ENCODE peak calls at places on chromosomes 1 and 21, in four cellular contexts. One of them, this sample, is unnamed.

GRCh38 chr1:213776974-213777373 is 210.8 kb upstream of the PROX1 start:
- DNase-seq in HepG2: no peak
- DNase-seq in adrenal gland: no peak
- DNase-seq in body of pancreas: no peak
- DNase-seq in this sample: no peak

GRCh38 chr1:195733408-195733807 is 874.8 kb downstream of the KCNT2 start:
- DNase-seq in body of pancreas: no peak
- DNase-seq in adrenal gland: no peak
- DNase-seq in HepG2: no peak
- DNase-seq in this sample: no peak

GRCh38 chr1:81689531-81689941 is 111.2 kb upstream of the ADGRL2 start:
- DNase-seq in adrenal gland: no peak
- DNase-seq in body of pancreas: no peak
- DNase-seq in HepG2: no peak
- DNase-seq in this sample: no peak

GRCh38 chr1:33120436-33121231 is 39.7 kb downstream of the AZIN2 start:
- DNase-seq in body of pancreas: no peak
- DNase-seq in HepG2: no peak
- DNase-seq in adrenal gland: no peak
- DNase-seq in this sample: no peak

GRCh38 chr1:44660176-44660575 is 14.1 kb downstream of the TMEM53 start:
- DNase-seq in HepG2: no peak
- DNase-seq in adrenal gland: no peak
- DNase-seq in body of pancreas: peak; percentile 94
- DNase-seq in this sample: no peak

GRCh38 chr1:84957956-84958355 is 39.0 kb downstream of the MCOLN2 start:
- DNase-seq in body of pancreas: no peak
- DNase-seq in adrenal gland: no peak
- DNase-seq in HepG2: no peak
- DNase-seq in this sample: no peak

GRCh38 chr1:21175324-21175669 is 1.4 kb downstream of the EIF4G3 start:
- DNase-seq in HepG2: no peak
- DNase-seq in body of pancreas: peak; percentile 68
- DNase-seq in adrenal gland: peak; percentile 50
- DNase-seq in this sample: no peak

GRCh38 chr21:29064850-29065481 is 8.5 kb downstream of the CCT8 start:
- DNase-seq in adrenal gland: no peak
- DNase-seq in HepG2: no peak
- DNase-seq in body of pancreas: no peak
- DNase-seq in this sample: no peak

GRCh38 chr1:228463559-228464455 is 23.4 kb upstream of the RNF187 start:
- DNase-seq in adrenal gland: no peak
- DNase-seq in HepG2: no peak
- DNase-seq in body of pancreas: no peak
- DNase-seq in this sample: no peak

GRCh38 chr21:14591882-14592281 is 45.8 kb upstream of the SAMSN1 start:
- DNase-seq in HepG2: no peak
- DNase-seq in body of pancreas: peak; percentile 66
- DNase-seq in adrenal gland: peak; percentile 64
- DNase-seq in this sample: peak; percentile 58

GRCh38 chr1:164785841-164786534 is 227.0 kb downstream of the PBX1 start:
- DNase-seq in body of pancreas: peak; percentile 57
- DNase-seq in adrenal gland: no peak
- DNase-seq in HepG2: no peak
- DNase-seq in this sample: peak; percentile 25

GRCh38 chr1:8348777-8349472 is 31.0 kb downstream of the SLC45A1 start:
- DNase-seq in body of pancreas: peak; percentile 67
- DNase-seq in adrenal gland: peak; percentile 78
- DNase-seq in HepG2: peak; percentile 48
- DNase-seq in this sample: peak; percentile 48

GRCh38 chr1:17009706-17010105 is 2.0 kb downstream of the ATP13A2 start:
- DNase-seq in body of pancreas: no peak
- DNase-seq in HepG2: peak; percentile 27
- DNase-seq in adrenal gland: no peak
- DNase-seq in this sample: no peak

GRCh38 chr1:218698181-218698580 is 353.0 kb downstream of the TGFB2 start:
- DNase-seq in HepG2: no peak
- DNase-seq in adrenal gland: no peak
- DNase-seq in body of pancreas: no peak
- DNase-seq in this sample: no peak

GRCh38 chr1:29186707-29187106 is 5.0 kb upstream of the SRSF4 start:
- DNase-seq in body of pancreas: no peak
- DNase-seq in HepG2: no peak
- DNase-seq in adrenal gland: no peak
- DNase-seq in this sample: no peak

GRCh38 chr1:12305377-12305776 is 75.5 kb downstream of the VPS13D start:
- DNase-seq in body of pancreas: no peak
- DNase-seq in HepG2: no peak
- DNase-seq in adrenal gland: no peak
- DNase-seq in this sample: no peak

GRCh38 chr1:167492509-167492910 is 25.8 kb downstream of the CD247 start:
- DNase-seq in adrenal gland: no peak
- DNase-seq in HepG2: no peak
- DNase-seq in body of pancreas: no peak
- DNase-seq in this sample: no peak

GRCh38 chr1:109969430-109969829 is 15.1 kb upstream of the AHCYL1 start:
- DNase-seq in HepG2: no peak
- DNase-seq in body of pancreas: no peak
- DNase-seq in adrenal gland: no peak
- DNase-seq in this sample: no peak

GRCh38 chr1:224080082-224080774 is 33.7 kb upstream of the FBXO28 start:
- DNase-seq in body of pancreas: no peak
- DNase-seq in adrenal gland: no peak
- DNase-seq in HepG2: no peak
- DNase-seq in this sample: peak; percentile 38

GRCh38 chr1:96220644-96221043 is 500.9 kb upstream of the PTBP2 start:
- DNase-seq in HepG2: no peak
- DNase-seq in adrenal gland: no peak
- DNase-seq in body of pancreas: no peak
- DNase-seq in this sample: no peak

GRCh38 chr1:234962340-234962989 is 166.2 kb downstream of the TOMM20 start:
- DNase-seq in adrenal gland: no peak
- DNase-seq in HepG2: peak; percentile 67
- DNase-seq in body of pancreas: peak; percentile 66
- DNase-seq in this sample: no peak

GRCh38 chr1:208485512-208485911 is 241.3 kb upstream of the PLXNA2 start:
- DNase-seq in HepG2: no peak
- DNase-seq in adrenal gland: no peak
- DNase-seq in body of pancreas: no peak
- DNase-seq in this sample: no peak

GRCh38 chr1:15981679-15982078 is 5.8 kb upstream of the ZBTB17 start:
- DNase-seq in body of pancreas: no peak
- DNase-seq in adrenal gland: no peak
- DNase-seq in HepG2: no peak
- DNase-seq in this sample: no peak

GRCh38 chr1:84164156-84164555 is 20.1 kb downstream of the PRKACB start:
- DNase-seq in adrenal gland: no peak
- DNase-seq in HepG2: no peak
- DNase-seq in body of pancreas: no peak
- DNase-seq in this sample: no peak

GRCh38 chr1:31587720-31588423 is 11.6 kb downstream of the TINAGL1 start:
- DNase-seq in adrenal gland: peak; percentile 85
- DNase-seq in body of pancreas: peak; percentile 76
- DNase-seq in HepG2: peak; percentile 40
- DNase-seq in this sample: peak; percentile 86

GRCh38 chr1:19013826-19014548 is 57.5 kb upstream of the IFFO2 start:
- DNase-seq in HepG2: peak; percentile 86
- DNase-seq in adrenal gland: no peak
- DNase-seq in body of pancreas: no peak
- DNase-seq in this sample: no peak

GRCh38 chr1:1068077-1068373 is 6.1 kb downstream of the RNF223 start:
- DNase-seq in body of pancreas: no peak
- DNase-seq in HepG2: no peak
- DNase-seq in adrenal gland: no peak
- DNase-seq in this sample: no peak

GRCh38 chr1:16618719-16619118 is 5.4 kb upstream of the NBPF1 start:
- DNase-seq in body of pancreas: peak; percentile 6
- DNase-seq in adrenal gland: peak; percentile 53
- DNase-seq in HepG2: no peak
- DNase-seq in this sample: no peak

DNA sequence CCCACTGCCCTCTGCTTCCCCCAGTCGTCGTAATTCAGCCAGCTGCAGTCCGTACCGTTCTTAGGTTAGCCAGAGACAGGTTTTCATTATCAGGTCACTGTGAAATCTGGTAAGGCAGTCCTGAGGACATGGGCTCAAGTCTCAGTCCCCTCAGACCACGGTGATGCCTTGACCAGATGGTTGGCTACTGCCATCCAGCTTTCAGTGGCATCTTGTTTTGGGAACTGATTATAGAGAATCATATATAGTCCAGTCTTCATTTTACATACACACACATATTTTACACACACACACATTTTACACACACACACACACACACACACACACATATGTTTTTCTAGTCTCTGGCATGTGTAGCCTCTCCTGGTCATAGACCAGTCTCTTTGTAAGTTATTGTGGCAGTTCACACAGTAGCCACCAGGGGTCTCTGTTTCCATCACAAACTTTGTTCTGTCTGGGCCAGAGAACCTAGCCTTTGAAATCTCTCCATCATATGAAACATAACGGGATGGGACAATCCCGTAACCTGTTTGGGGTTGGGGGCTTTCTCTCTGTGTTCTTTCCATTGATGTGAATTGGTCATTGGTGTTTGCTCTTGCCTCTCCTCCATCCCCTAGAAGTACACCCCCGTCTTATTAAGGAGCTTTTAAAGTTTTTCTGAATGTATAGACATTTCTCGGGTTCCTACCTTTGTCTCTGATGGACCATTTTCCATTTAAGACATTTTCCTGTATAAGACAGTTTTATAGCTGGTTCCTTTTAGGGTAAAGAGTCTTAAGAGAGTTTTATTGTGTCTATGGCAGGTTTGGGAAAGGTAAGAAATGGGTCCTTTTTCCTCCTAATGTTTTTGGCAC is 8.4 kb upstream of the IKBKE start:
- DNase-seq in adrenal gland: peak; percentile 90
- DNase-seq in body of pancreas: peak; percentile 81
- DNase-seq in HepG2: peak; percentile 56
- DNase-seq in this sample: peak; percentile 79
- TF ChIP-seq POLR2A in adrenal gland: no peak
- TF ChIP-seq POLR2A in body of pancreas: no peak
- TF ChIP-seq POLR2A in HepG2: no peak
- TF ChIP-seq POLR2A in this sample: no peak

DNA sequence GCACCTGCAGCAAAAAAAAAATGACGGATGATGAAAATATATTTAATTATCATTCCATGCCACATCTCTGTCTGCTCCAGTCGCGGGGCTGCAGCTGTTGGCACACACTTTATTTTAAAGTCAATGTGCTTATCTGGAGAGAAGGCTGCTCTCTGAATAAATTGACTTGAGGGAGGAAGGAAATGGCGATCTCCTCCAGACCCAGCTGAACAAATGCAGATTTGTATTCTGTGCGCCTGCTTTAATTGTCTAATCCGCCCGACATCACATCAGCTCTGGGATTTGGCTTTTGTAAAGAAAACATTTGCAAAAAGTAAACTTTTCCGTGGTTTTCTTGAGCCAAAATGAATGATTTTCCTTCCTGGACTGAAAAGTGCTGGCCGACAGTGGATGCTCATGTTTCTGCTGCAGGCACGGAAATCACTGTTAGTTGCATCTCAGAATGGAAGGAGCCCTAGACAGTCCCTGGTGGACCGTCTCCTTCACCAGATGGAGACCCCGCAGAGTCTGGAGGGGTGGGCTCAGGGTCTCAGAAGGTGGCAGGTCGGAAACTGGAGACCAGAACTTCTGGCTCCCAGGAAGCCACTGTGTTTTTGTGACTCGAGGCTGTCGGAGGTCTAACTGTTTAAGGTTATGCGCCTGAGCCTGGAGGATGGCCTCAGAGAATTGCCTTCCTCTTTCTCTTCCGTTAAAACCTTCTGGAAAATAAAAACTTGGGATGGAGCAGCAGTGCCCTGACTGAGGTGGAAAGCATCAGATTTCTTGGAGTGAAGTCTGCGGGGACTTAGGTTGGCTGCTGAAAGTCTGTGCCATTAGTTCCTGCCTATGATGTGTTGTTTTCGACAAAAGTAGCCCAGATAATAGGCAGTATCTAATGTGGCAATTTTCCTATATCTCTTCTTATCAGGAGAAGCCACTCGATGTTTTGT is 150.4 kb downstream of the CAMTA1 start:
- DNase-seq in HepG2: no peak
- DNase-seq in adrenal gland: no peak
- DNase-seq in body of pancreas: no peak
- DNase-seq in this sample: peak; percentile 99
- TF ChIP-seq POLR2A in HepG2: no peak
- TF ChIP-seq POLR2A in adrenal gland: no peak
- TF ChIP-seq POLR2A in body of pancreas: no peak
- TF ChIP-seq POLR2A in this sample: peak; percentile 34

GRCh38 chr1:165896277-165896676 is 68.9 kb downstream of the UCK2 start:
- DNase-seq in HepG2: no peak
- DNase-seq in body of pancreas: no peak
- DNase-seq in adrenal gland: no peak
- DNase-seq in this sample: peak; percentile 94
- TF ChIP-seq POLR2A in HepG2: no peak
- TF ChIP-seq POLR2A in body of pancreas: no peak
- TF ChIP-seq POLR2A in adrenal gland: no peak
- TF ChIP-seq POLR2A in this sample: peak; percentile 38

GRCh38 chr1:2586154-2587070 is at the start of gene PRXL2B:
- DNase-seq in HepG2: peak; percentile 94
- DNase-seq in adrenal gland: peak; percentile 99
- DNase-seq in body of pancreas: peak; percentile 100
- DNase-seq in this sample: peak; percentile 98

GRCh38 chr1:2587071-2587859 is 688 bp downstream of the PRXL2B start:
- DNase-seq in body of pancreas: peak; percentile 38
- DNase-seq in HepG2: no peak
- DNase-seq in adrenal gland: peak; percentile 59
- DNase-seq in this sample: peak; percentile 41

GRCh38 chr1:2583871-2584341 is 2.7 kb upstream of the PRXL2B start:
- DNase-seq in adrenal gland: no peak
- DNase-seq in HepG2: no peak
- DNase-seq in body of pancreas: peak; percentile 51
- DNase-seq in this sample: no peak

GRCh38 chr1:2584822-2585317 is 1.7 kb upstream of the PRXL2B start:
- DNase-seq in HepG2: no peak
- DNase-seq in adrenal gland: no peak
- DNase-seq in body of pancreas: no peak
- DNase-seq in this sample: no peak

DNA sequence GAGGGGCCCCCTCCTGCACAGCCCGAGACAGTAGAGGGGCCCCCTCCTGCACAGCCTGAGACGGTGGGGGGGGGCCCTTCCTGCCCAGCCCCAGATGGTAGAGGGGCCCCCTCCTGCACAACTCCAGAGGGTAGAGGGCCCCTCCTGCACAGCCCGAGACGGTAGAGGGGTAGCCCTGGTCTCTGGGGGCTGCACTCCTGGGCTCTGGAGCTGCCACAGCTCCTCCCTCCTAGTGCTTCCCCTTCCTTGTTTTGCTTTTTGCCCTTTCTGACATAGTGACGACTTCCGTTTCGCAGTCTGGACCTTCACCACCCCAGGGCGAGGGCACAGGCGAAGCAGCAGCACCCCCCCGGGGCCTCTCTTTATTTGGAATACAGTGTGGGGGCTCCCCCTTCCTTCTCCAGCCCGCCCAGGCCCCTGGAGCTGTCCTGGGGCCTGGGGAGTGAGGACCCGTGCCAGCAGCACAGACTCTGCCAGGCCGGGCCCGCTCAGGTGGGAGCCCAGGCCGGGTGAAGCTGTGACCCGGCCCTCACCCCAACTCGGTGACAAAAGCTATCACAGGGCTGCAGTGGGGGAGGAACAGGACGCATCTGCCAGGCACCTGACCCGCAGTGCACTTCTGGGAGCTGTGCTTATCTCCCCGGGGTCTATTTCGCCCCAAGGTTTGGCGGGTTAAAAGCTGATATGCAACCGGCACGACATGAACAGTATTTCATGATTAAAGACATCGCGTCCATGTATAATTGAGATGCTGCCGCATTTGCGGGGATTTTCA is 1.1 kb upstream of the PRXL2B start:
- DNase-seq in adrenal gland: peak; percentile 74
- DNase-seq in HepG2: peak; percentile 63
- DNase-seq in body of pancreas: peak; percentile 78
- DNase-seq in this sample: peak; percentile 54
- TF ChIP-seq POLR2A in adrenal gland: peak; percentile 58
- TF ChIP-seq POLR2A in HepG2: no peak
- TF ChIP-seq POLR2A in body of pancreas: peak; percentile 25
- TF ChIP-seq POLR2A in this sample: peak; percentile 60